ENCODE peak calls at places on chromosome 19, in eight cellular contexts. One of them, this sample, is unnamed.

GRCh38 chr19:56141416-56141992 is 417 bp downstream of the ZNF444 start:
- DNase-seq in stomach: no peak
- DNase-seq in transverse colon: peak; percentile 29
- DNase-seq in HL-60: no peak
- DNase-seq in spleen: peak; percentile 86
- DNase-seq in HCT116: no peak
- DNase-seq in GM23338: peak; percentile 55
- DNase-seq in prostate gland: no peak
- DNase-seq in this sample: no peak

GRCh38 chr19:41883463-41883820 is 458 bp downstream of the ARHGEF1 start:
- DNase-seq in stomach: no peak
- DNase-seq in transverse colon: no peak
- DNase-seq in HL-60: no peak
- DNase-seq in spleen: no peak
- DNase-seq in HCT116: no peak
- DNase-seq in GM23338: no peak
- DNase-seq in prostate gland: no peak
- DNase-seq in this sample: no peak

GRCh38 chr19:38869836-38870607 is 8.1 kb downstream of the RINL start:
- DNase-seq in stomach: peak; percentile 95
- DNase-seq in transverse colon: peak; percentile 96
- DNase-seq in HL-60: peak; percentile 92
- DNase-seq in spleen: peak; percentile 99
- DNase-seq in HCT116: no peak
- DNase-seq in GM23338: peak; percentile 81
- DNase-seq in prostate gland: peak; percentile 71
- DNase-seq in this sample: peak; percentile 94

GRCh38 chr19:56566904-56567273 is 379 bp upstream of the ZNF470 start:
- DNase-seq in stomach: peak; percentile 46
- DNase-seq in transverse colon: peak; percentile 47
- DNase-seq in HL-60: peak; percentile 35
- DNase-seq in spleen: peak; percentile 84
- DNase-seq in HCT116: no peak
- DNase-seq in GM23338: peak; percentile 46
- DNase-seq in prostate gland: peak; percentile 22
- DNase-seq in this sample: peak; percentile 71

GRCh38 chr19:48338253-48338755 is 13.0 kb downstream of the EMP3 start:
- DNase-seq in stomach: no peak
- DNase-seq in transverse colon: no peak
- DNase-seq in HL-60: no peak
- DNase-seq in spleen: no peak
- DNase-seq in HCT116: no peak
- DNase-seq in GM23338: no peak
- DNase-seq in prostate gland: no peak
- DNase-seq in this sample: no peak

GRCh38 chr19:54517483-54517882 is 14.9 kb downstream of the LAIR2 start:
- DNase-seq in stomach: peak; percentile 37
- DNase-seq in transverse colon: peak; percentile 37
- DNase-seq in HL-60: peak; percentile 41
- DNase-seq in spleen: no peak
- DNase-seq in HCT116: no peak
- DNase-seq in GM23338: peak; percentile 78
- DNase-seq in prostate gland: peak; percentile 30
- DNase-seq in this sample: no peak

GRCh38 chr19:34428549-34429285 is 536 bp downstream of the UBA2 start:
- DNase-seq in stomach: peak; percentile 31
- DNase-seq in transverse colon: peak; percentile 45
- DNase-seq in HL-60: no peak
- DNase-seq in spleen: no peak
- DNase-seq in HCT116: no peak
- DNase-seq in GM23338: peak; percentile 37
- DNase-seq in prostate gland: peak; percentile 7
- DNase-seq in this sample: peak; percentile 65

GRCh38 chr19:19459707-19460251 is 54.3 kb downstream of the GATAD2A start:
- DNase-seq in stomach: peak; percentile 41
- DNase-seq in transverse colon: peak; percentile 54
- DNase-seq in HL-60: peak; percentile 45
- DNase-seq in spleen: peak; percentile 90
- DNase-seq in HCT116: no peak
- DNase-seq in GM23338: no peak
- DNase-seq in prostate gland: no peak
- DNase-seq in this sample: no peak

GRCh38 chr19:45186509-45187334 is 8.1 kb downstream of the BLOC1S3 start:
- DNase-seq in stomach: no peak
- DNase-seq in transverse colon: no peak
- DNase-seq in HL-60: no peak
- DNase-seq in spleen: no peak
- DNase-seq in HCT116: no peak
- DNase-seq in GM23338: no peak
- DNase-seq in prostate gland: no peak
- DNase-seq in this sample: no peak

GRCh38 chr19:34808566-34808965 is 35.6 kb upstream of the ZNF599 start:
- DNase-seq in stomach: no peak
- DNase-seq in transverse colon: no peak
- DNase-seq in HL-60: no peak
- DNase-seq in spleen: no peak
- DNase-seq in HCT116: no peak
- DNase-seq in GM23338: no peak
- DNase-seq in prostate gland: no peak
- DNase-seq in this sample: no peak

GRCh38 chr19:47111081-47111589 is 2.4 kb downstream of the ZC3H4 start:
- DNase-seq in stomach: peak; percentile 34
- DNase-seq in transverse colon: peak; percentile 41
- DNase-seq in HL-60: peak; percentile 63
- DNase-seq in spleen: peak; percentile 89
- DNase-seq in HCT116: no peak
- DNase-seq in GM23338: no peak
- DNase-seq in prostate gland: no peak
- DNase-seq in this sample: peak; percentile 71

GRCh38 chr19:10812196-10812595 is 23.8 kb downstream of the TMED1 start:
- DNase-seq in stomach: no peak
- DNase-seq in transverse colon: no peak
- DNase-seq in HL-60: no peak
- DNase-seq in spleen: no peak
- DNase-seq in HCT116: no peak
- DNase-seq in GM23338: peak; percentile 40
- DNase-seq in prostate gland: no peak
- DNase-seq in this sample: no peak

GRCh38 chr19:19539738-19540703 is 2.0 kb downstream of the CILP2 start:
- DNase-seq in stomach: peak; percentile 69
- DNase-seq in transverse colon: peak; percentile 72
- DNase-seq in HL-60: no peak
- DNase-seq in spleen: peak; percentile 92
- DNase-seq in HCT116: peak; percentile 80
- DNase-seq in GM23338: peak; percentile 98
- DNase-seq in prostate gland: peak; percentile 53
- DNase-seq in this sample: peak; percentile 64

GRCh38 chr19:1369214-1369805 is 14.4 kb upstream of the NDUFS7 start:
- DNase-seq in stomach: no peak
- DNase-seq in transverse colon: no peak
- DNase-seq in HL-60: no peak
- DNase-seq in spleen: no peak
- DNase-seq in HCT116: no peak
- DNase-seq in GM23338: no peak
- DNase-seq in prostate gland: no peak
- DNase-seq in this sample: no peak

GRCh38 chr19:55289117-55289796 is 5.5 kb downstream of the BRSK1 start:
- DNase-seq in stomach: no peak
- DNase-seq in transverse colon: no peak
- DNase-seq in HL-60: no peak
- DNase-seq in spleen: no peak
- DNase-seq in HCT116: no peak
- DNase-seq in GM23338: no peak
- DNase-seq in prostate gland: no peak
- DNase-seq in this sample: no peak

GRCh38 chr19:28396259-28396940 is 816.6 kb downstream of the UQCRFS1 start:
- DNase-seq in stomach: no peak
- DNase-seq in transverse colon: no peak
- DNase-seq in HL-60: no peak
- DNase-seq in spleen: peak; percentile 42
- DNase-seq in HCT116: no peak
- DNase-seq in GM23338: peak; percentile 49
- DNase-seq in prostate gland: no peak
- DNase-seq in this sample: no peak

GRCh38 chr19:15404097-15404779 is 14.6 kb downstream of the AKAP8L start:
- DNase-seq in stomach: no peak
- DNase-seq in transverse colon: no peak
- DNase-seq in HL-60: no peak
- DNase-seq in spleen: no peak
- DNase-seq in HCT116: no peak
- DNase-seq in GM23338: no peak
- DNase-seq in prostate gland: no peak
- DNase-seq in this sample: peak; percentile 84

GRCh38 chr19:16073988-16074387 is 2.3 kb upstream of the TPM4 start:
- DNase-seq in stomach: no peak
- DNase-seq in transverse colon: no peak
- DNase-seq in HL-60: no peak
- DNase-seq in spleen: no peak
- DNase-seq in HCT116: no peak
- DNase-seq in GM23338: no peak
- DNase-seq in prostate gland: peak; percentile 49
- DNase-seq in this sample: peak; percentile 85

GRCh38 chr19:40286674-40287421 is 1.7 kb upstream of the AKT2 start:
- DNase-seq in stomach: no peak
- DNase-seq in transverse colon: no peak
- DNase-seq in HL-60: no peak
- DNase-seq in spleen: no peak
- DNase-seq in HCT116: no peak
- DNase-seq in GM23338: no peak
- DNase-seq in prostate gland: no peak
- DNase-seq in this sample: peak; percentile 56

GRCh38 chr19:4502282-4503223 is 15.7 kb downstream of the PLIN4 start:
- DNase-seq in stomach: no peak
- DNase-seq in transverse colon: no peak
- DNase-seq in HL-60: no peak
- DNase-seq in spleen: no peak
- DNase-seq in HCT116: no peak
- DNase-seq in GM23338: no peak
- DNase-seq in prostate gland: no peak
- DNase-seq in this sample: peak; percentile 62

GRCh38 chr19:4503224-4504170 is 14.8 kb downstream of the PLIN4 start:
- DNase-seq in stomach: no peak
- DNase-seq in transverse colon: no peak
- DNase-seq in HL-60: no peak
- DNase-seq in spleen: no peak
- DNase-seq in HCT116: no peak
- DNase-seq in GM23338: no peak
- DNase-seq in prostate gland: no peak
- DNase-seq in this sample: peak; percentile 65

GRCh38 chr19:4505570-4506448 is 12.5 kb downstream of the PLIN4 start:
- DNase-seq in stomach: no peak
- DNase-seq in transverse colon: no peak
- DNase-seq in HL-60: no peak
- DNase-seq in spleen: no peak
- DNase-seq in HCT116: no peak
- DNase-seq in GM23338: no peak
- DNase-seq in prostate gland: no peak
- DNase-seq in this sample: no peak

GRCh38 chr19:4504874-4505569 is 13.3 kb downstream of the PLIN4 start:
- DNase-seq in stomach: no peak
- DNase-seq in transverse colon: no peak
- DNase-seq in HL-60: no peak
- DNase-seq in spleen: no peak
- DNase-seq in HCT116: no peak
- DNase-seq in GM23338: no peak
- DNase-seq in prostate gland: no peak
- DNase-seq in this sample: no peak

GRCh38 chr19:4504297-4504701 is 14.0 kb downstream of the PLIN4 start:
- DNase-seq in stomach: no peak
- DNase-seq in transverse colon: no peak
- DNase-seq in HL-60: no peak
- DNase-seq in spleen: no peak
- DNase-seq in HCT116: no peak
- DNase-seq in GM23338: no peak
- DNase-seq in prostate gland: no peak
- DNase-seq in this sample: peak; percentile 67
- TF ChIP-seq POLR2AphosphoS5 in stomach: no peak
- TF ChIP-seq POLR2AphosphoS5 in transverse colon: no peak
- TF ChIP-seq POLR2AphosphoS5 in HL-60: no peak
- TF ChIP-seq POLR2AphosphoS5 in spleen: no peak
- TF ChIP-seq POLR2AphosphoS5 in HCT116: no peak
- TF ChIP-seq POLR2AphosphoS5 in GM23338: no peak
- TF ChIP-seq POLR2AphosphoS5 in prostate gland: no peak
- TF ChIP-seq POLR2AphosphoS5 in this sample: no peak

GRCh38 chr19:7597689-7598088 is 2.0 kb downstream of the CAMSAP3 start:
- DNase-seq in stomach: peak; percentile 40
- DNase-seq in transverse colon: no peak
- DNase-seq in HL-60: no peak
- DNase-seq in spleen: no peak
- DNase-seq in HCT116: no peak
- DNase-seq in GM23338: no peak
- DNase-seq in prostate gland: no peak
- DNase-seq in this sample: no peak
- H3K4me3 ChIP-seq in stomach: no peak overlapping the region
- H3K4me3 ChIP-seq in transverse colon: no peak overlapping the region
- H3K4me3 ChIP-seq in HL-60: no peak overlapping the region
- H3K4me3 ChIP-seq in spleen: no peak overlapping the region
- H3K4me3 ChIP-seq in HCT116: no peak overlapping the region
- H3K4me3 ChIP-seq in GM23338: peak overlapping the region; percentile 87
- H3K4me3 ChIP-seq in prostate gland: no peak overlapping the region
- H3K4me3 ChIP-seq in this sample: no peak overlapping the region

GRCh38 chr19:6587998-6588507 is 2.9 kb downstream of the CD70 start:
- DNase-seq in stomach: no peak
- DNase-seq in transverse colon: no peak
- DNase-seq in HL-60: no peak
- DNase-seq in spleen: no peak
- DNase-seq in HCT116: no peak
- DNase-seq in GM23338: peak; percentile 24
- DNase-seq in prostate gland: no peak
- DNase-seq in this sample: no peak
- TF ChIP-seq POLR2AphosphoS5 in stomach: no peak
- TF ChIP-seq POLR2AphosphoS5 in transverse colon: no peak
- TF ChIP-seq POLR2AphosphoS5 in HL-60: no peak
- TF ChIP-seq POLR2AphosphoS5 in spleen: no peak
- TF ChIP-seq POLR2AphosphoS5 in HCT116: no peak
- TF ChIP-seq POLR2AphosphoS5 in GM23338: no peak
- TF ChIP-seq POLR2AphosphoS5 in prostate gland: no peak
- TF ChIP-seq POLR2AphosphoS5 in this sample: no peak

DNA sequence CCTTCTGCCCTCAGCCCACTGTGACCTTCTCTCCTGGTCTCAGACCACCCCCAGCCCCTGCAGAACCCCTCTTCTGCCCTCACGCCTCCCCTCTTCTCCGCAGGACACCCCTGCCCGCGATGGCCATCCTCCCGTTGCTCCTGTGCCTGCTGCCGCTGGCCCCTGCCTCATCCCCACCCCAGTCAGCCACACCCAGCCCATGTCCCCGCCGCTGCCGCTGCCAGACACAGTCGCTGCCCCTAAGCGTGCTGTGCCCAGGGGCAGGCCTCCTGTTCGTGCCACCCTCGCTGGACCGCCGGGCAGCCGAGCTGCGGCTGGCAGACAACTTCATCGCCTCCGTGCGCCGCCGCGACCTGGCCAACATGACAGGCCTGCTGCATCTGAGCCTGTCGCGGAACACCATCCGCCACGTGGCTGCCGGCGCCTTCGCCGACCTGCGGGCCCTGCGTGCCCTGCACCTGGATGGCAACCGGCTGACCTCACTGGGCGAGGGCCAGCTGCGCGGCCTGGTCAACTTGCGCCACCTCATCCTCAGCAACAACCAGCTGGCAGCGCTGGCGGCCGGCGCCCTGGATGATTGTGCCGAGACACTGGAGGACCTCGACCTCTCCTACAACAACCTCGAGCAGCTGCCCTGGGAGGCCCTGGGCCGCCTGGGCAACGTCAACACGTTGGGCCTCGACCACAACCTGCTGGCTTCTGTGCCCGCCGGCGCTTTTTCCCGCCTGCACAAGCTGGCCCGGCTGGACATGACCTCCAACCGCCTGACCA is 3.3 kb downstream of the LRFN3 start:
- DNase-seq in stomach: no peak
- DNase-seq in transverse colon: no peak
- DNase-seq in HL-60: no peak
- DNase-seq in spleen: no peak
- DNase-seq in HCT116: no peak
- DNase-seq in GM23338: no peak
- DNase-seq in prostate gland: no peak
- DNase-seq in this sample: no peak
- H3K4me3 ChIP-seq in stomach: no peak overlapping the region
- H3K4me3 ChIP-seq in transverse colon: no peak overlapping the region
- H3K4me3 ChIP-seq in HL-60: no peak overlapping the region
- H3K4me3 ChIP-seq in spleen: no peak overlapping the region
- H3K4me3 ChIP-seq in HCT116: no peak overlapping the region
- H3K4me3 ChIP-seq in GM23338: no peak overlapping the region
- H3K4me3 ChIP-seq in prostate gland: no peak overlapping the region
- H3K4me3 ChIP-seq in this sample: no peak overlapping the region

This sample was measured in sigmoid colon.